ENCODE peak calls at places on chromosomes 12 and 14, in five cellular contexts. G is A549; L is NCI-H1436; H is activated naive CD4-positive, alpha-beta T cell treated with anti-CD3 and anti-CD28 coated beads, Interleukin-2, amount 50 U/mL, for 16 hours; P is cardiac fibroblast. R is an unnamed sample.

GRCh38 chr12:106031736-106032135 is 107.0 kb downstream of the NUAK1 start:
- DNase-seq in L (no peak), G (no peak), H (no peak), P (no peak), R (no peak)

GRCh38 chr12:70948976-70949336 is 28.4 kb upstream of the PTPRR start:
- DNase-seq in H (no peak), L (no peak), G (no peak), P (no peak), R (no peak)

GRCh38 chr14:74570696-74571095 is 41.3 kb downstream of the LTBP2 start:
- DNase-seq in P (no peak), G (no peak), H (no peak), L (no peak), R (no peak)

GRCh38 chr12:105912911-105913514 is 225.7 kb downstream of the NUAK1 start:
- DNase-seq in H (no peak), P (no peak), G (no peak), L (no peak), R (no peak)

GRCh38 chr12:66247741-66248140 is 54.6 kb upstream of the HELB start:
- DNase-seq in H (no peak), P (no peak), L (no peak), G (no peak), R (no peak)

GRCh38 chr12:109625131-109625559 is 51.6 kb downstream of the MVK start:
- DNase-seq in L (no peak), P (peak), H (no peak), G (peak), R (no peak)

GRCh38 chr12:32419520-32419960 is 20.2 kb downstream of the FGD4 start:
- DNase-seq in H (no peak), P (peak), L (no peak), G (no peak), R (no peak)

GRCh38 chr14:94056579-94057308 is 24.3 kb downstream of the DDX24 start:
- DNase-seq in G (no peak), L (no peak), P (no peak), H (no peak), R (no peak)

GRCh38 chr12:71469235-71469873 is 29.8 kb downstream of the LGR5 start:
- DNase-seq in P (peak), G (no peak), H (no peak), L (no peak), R (no peak)